ENCODE peak calls at places on chromosome 15, in five cellular contexts. G is MG63, I is NCI-H1694, O is LoVo, W is NCI-H1092 treated with DMSO at 0.1 percent for 48 hours. M is an unnamed sample.

GRCh38 chr15:94206463-94207167 is 24.7 kb upstream of the MCTP2 start:
- DNase-seq in O (no peak), G (peak; percentile 47), I (no peak), W (no peak), M (peak; percentile 69)

GRCh38 chr15:29822685-29823459 is 604 bp upstream of the TJP1 start:
- DNase-seq in I (no peak), G (peak; percentile 79), O (peak; percentile 70), W (no peak), M (no peak)

GRCh38 chr15:90618330-90619136 is 88.8 kb downstream of the CRTC3 start:
- DNase-seq in G (no peak), I (no peak), W (peak; percentile 81), O (no peak), M (no peak)

GRCh38 chr15:29270169-29270955 is 740 bp upstream of the NSMCE3 start:
- DNase-seq in I (no peak), W (peak; percentile 2), G (no peak), O (no peak), M (no peak)

GRCh38 chr15:58448906-58449305 is 17.1 kb downstream of the LIPC start:
- DNase-seq in G (no peak), O (no peak), W (no peak), I (no peak), M (no peak)

GRCh38 chr15:100264994-100265640 is 76.7 kb downstream of the ADAMTS17 start:
- DNase-seq in I (no peak), O (no peak), W (no peak), G (no peak), M (no peak)

GRCh38 chr15:68558318-68559305 is 20.2 kb upstream of the CORO2B start:
- DNase-seq in G (no peak), O (no peak), I (no peak), W (no peak), M (no peak)

GRCh38 chr15:83653288-83653638 is 660 bp upstream of the ADAMTSL3 start:
- DNase-seq in G (no peak), O (no peak), W (no peak), I (no peak), M (no peak)

GRCh38 chr15:27341780-27342343 is 370.9 kb downstream of the GABRG3 start:
- DNase-seq in G (no peak), W (no peak), I (no peak), O (no peak), M (no peak)

GRCh38 chr15:45205192-45205591 is 17.4 kb upstream of the SHF start:
- DNase-seq in O (peak; percentile 82), W (peak; percentile 56), I (peak; percentile 65), G (peak; percentile 55), M (no peak)

GRCh38 chr15:70308011-70308761 is 210.5 kb upstream of the TLE3 start:
- DNase-seq in I (no peak), G (no peak), O (peak; percentile 19), W (no peak), M (peak; percentile 91)

GRCh38 chr15:99408236-99409096 is 157.2 kb downstream of the LRRC28 start:
- DNase-seq in I (no peak), G (peak; percentile 85), O (no peak), W (peak; percentile 5), M (no peak)

M was measured in CD14-positive monocyte.